ENCODE peak calls at places on chromosomes 13 and 19, in eight cellular contexts. E is fibroblast of the aortic adventitia; H is anterior cingulate cortex; D is activated naive CD8-positive, alpha-beta T cell treated with anti-CD3 and anti-CD28 coated beads, Interleukin-2, amount 50 U/mL, for 24 hours; B is RCC 7860; O is cerebellum; X is HCEC 1CT; K is activated CD4-positive, alpha-beta T cell treated with anti-CD3 and anti-CD28 coated beads for 24 hours. W is an unnamed sample.

GRCh38 chr13:20843177-20843576 is 59.4 kb downstream of the XPO4 start:
- DNase-seq in E (peak), H (no peak), D (no peak), B (no peak), O (peak), X (no peak), K (no peak), W (no peak)

GRCh38 chr19:52464798-52465470 is 11.6 kb downstream of the ZNF578 start:
- DNase-seq in E (no peak), H (no peak), D (no peak), B (no peak), O (no peak), X (no peak), K (no peak), W (peak)

GRCh38 chr19:43552616-43553015 is 19.6 kb downstream of the ZNF575 start:
- DNase-seq in E (no peak), H (no peak), D (no peak), B (no peak), O (no peak), X (no peak), K (no peak), W (no peak)

GRCh38 chr13:113584870-113585671 is 518 bp downstream of the TFDP1 start:
- DNase-seq in E (no peak), H (no peak), D (peak), B (no peak), O (no peak), X (no peak), K (no peak), W (no peak)

GRCh38 chr13:23563085-23563484 is 7.1 kb upstream of the TNFRSF19 start:
- DNase-seq in E (no peak), H (no peak), D (no peak), B (no peak), O (no peak), X (no peak), K (no peak), W (no peak)

GRCh38 chr13:31781064-31781463 is 41.7 kb downstream of the RXFP2 start:
- DNase-seq in E (no peak), H (no peak), D (no peak), B (no peak), O (no peak), X (no peak), K (no peak), W (no peak)

GRCh38 chr19:5881543-5882299 is 11.4 kb upstream of the FUT5 start:
- DNase-seq in E (no peak), H (no peak), D (no peak), B (no peak), O (no peak), X (no peak), K (no peak), W (no peak)

GRCh38 chr13:113297370-113297871 is 382 bp downstream of the LAMP1 start:
- DNase-seq in E (peak), H (no peak), D (peak), B (no peak), O (no peak), X (no peak), K (peak), W (peak)

GRCh38 chr19:12034610-12035009 is 869 bp downstream of the ZNF433 start:
- DNase-seq in E (peak), H (no peak), D (no peak), B (no peak), O (no peak), X (no peak), K (no peak), W (no peak)

GRCh38 chr13:44280461-44280860 is 93.2 kb upstream of the SERP2 start:
- DNase-seq in E (peak), H (no peak), D (no peak), B (peak), O (no peak), X (no peak), K (no peak), W (no peak)

GRCh38 chr19:46924874-46925547 is 64.2 kb downstream of the ARHGAP35 start:
- DNase-seq in E (peak), H (no peak), D (peak), B (no peak), O (no peak), X (no peak), K (no peak), W (no peak)

GRCh38 chr13:27919934-27920676 is at the start of gene PDX1:
- DNase-seq in E (no peak), H (no peak), D (no peak), B (no peak), O (peak), X (no peak), K (no peak), W (no peak)

GRCh38 chr19:42433503-42434260 is 6.5 kb upstream of the LIPE start:
- DNase-seq in E (peak), H (peak), D (peak), B (peak), O (no peak), X (peak), K (peak), W (peak)

W was measured in RKO.